ENCODE peak calls at places on chromosomes 4 and X, in seven cellular contexts. X, Z, N, K, A, H and C are unnamed samples.
A peak's percentile ranks its signal among the peaks of the same experiment; 100 is the strongest.

GRCh38 chr4:64890131-64890710 is 481.0 kb upstream of the TECRL start:
- DNase-seq in X (peak; percentile 30), Z (no peak), N (no peak), K (no peak), A (no peak), H (no peak), C (peak; percentile 27)

GRCh38 chr4:173530326-173531062 is 465 bp upstream of the HAND2 start:
- DNase-seq in X (no peak), Z (no peak), N (peak; percentile 68), K (no peak), A (no peak), H (no peak), C (no peak)

GRCh38 chr4:24965627-24966026 is 52.8 kb upstream of the CCDC149 start:
- DNase-seq in X (no peak), Z (no peak), N (no peak), K (no peak), A (no peak), H (no peak), C (no peak)

GRCh38 chr4:10117424-10118354 is 1.1 kb upstream of the WDR1 start:
- DNase-seq in X (peak; percentile 46), Z (no peak), N (peak; percentile 45), K (no peak), A (no peak), H (no peak), C (no peak)

GRCh38 chr4:177921715-177922114 is 479.5 kb upstream of the AGA start:
- DNase-seq in X (no peak), Z (no peak), N (no peak), K (no peak), A (no peak), H (no peak), C (no peak)

GRCh38 chr4:16034010-16034829 is 49.6 kb downstream of the PROM1 start:
- DNase-seq in X (no peak), Z (no peak), N (peak; percentile 81), K (no peak), A (no peak), H (no peak), C (no peak)

GRCh38 chrX:31527455-31528126 is 455.8 kb upstream of the FTHL17 start:
- DNase-seq in X (no peak), Z (no peak), N (no peak), K (no peak), A (no peak), H (no peak), C (no peak)

GRCh38 chr4:153919667-153920066 is 130.8 kb upstream of the SFRP2 start:
- DNase-seq in X (no peak), Z (no peak), N (peak; percentile 36), K (no peak), A (no peak), H (no peak), C (no peak)

GRCh38 chrX:13659057-13659456 is 6.1 kb downstream of the TCEANC start:
- DNase-seq in X (peak; percentile 20), Z (no peak), N (peak; percentile 80), K (no peak), A (no peak), H (no peak), C (no peak)

GRCh38 chr4:138669479-138670165 is 346.0 kb upstream of the NOCT start:
- DNase-seq in X (peak; percentile 87), Z (no peak), N (peak; percentile 75), K (no peak), A (no peak), H (peak; percentile 81), C (peak; percentile 80)

GRCh38 chr4:7901274-7901845 is 38.3 kb downstream of the AFAP1 start:
- DNase-seq in X (no peak), Z (no peak), N (no peak), K (no peak), A (no peak), H (no peak), C (no peak)

GRCh38 chr4:147756417-147756816 is 24.5 kb downstream of the ARHGAP10 start:
- DNase-seq in X (no peak), Z (no peak), N (no peak), K (no peak), A (no peak), H (no peak), C (no peak)

DNA sequence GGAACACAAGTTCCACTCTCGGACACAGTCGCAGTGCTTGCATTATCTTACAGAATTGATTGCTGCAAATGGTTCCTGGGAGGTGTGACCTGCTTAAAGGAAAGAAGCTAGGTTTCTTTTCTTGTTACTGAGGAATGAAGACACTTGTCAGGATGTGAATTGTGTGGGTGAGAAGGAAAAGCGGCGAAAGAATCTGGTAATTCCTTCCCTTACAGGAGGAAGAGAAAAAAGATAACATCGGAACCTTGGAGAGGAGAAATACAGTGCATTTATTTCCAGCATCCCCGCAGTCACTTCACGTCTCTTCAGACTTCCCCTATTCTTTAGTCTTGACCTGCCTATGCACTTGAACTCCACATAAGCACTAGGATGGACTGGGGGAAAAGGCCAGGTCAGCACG is 389 bp upstream of the CCSER1 start:
- DNase-seq in X (peak; percentile 3), Z (no peak), N (no peak), K (no peak), A (no peak), H (no peak), C (no peak)
- H3K4me3 ChIP-seq in X (peak overlapping the region; percentile 53), Z (peak overlapping the region; percentile 76), N (no peak overlapping the region), K (peak overlapping the region; percentile 66), A (peak overlapping the region; percentile 77), H (no peak overlapping the region), C (peak overlapping the region; percentile 61)

GRCh38 chr4:69799337-69799736 is 38.9 kb upstream of the SULT1B1 start:
- DNase-seq in X (no peak), Z (no peak), N (no peak), K (no peak), A (no peak), H (no peak), C (no peak)

DNA sequence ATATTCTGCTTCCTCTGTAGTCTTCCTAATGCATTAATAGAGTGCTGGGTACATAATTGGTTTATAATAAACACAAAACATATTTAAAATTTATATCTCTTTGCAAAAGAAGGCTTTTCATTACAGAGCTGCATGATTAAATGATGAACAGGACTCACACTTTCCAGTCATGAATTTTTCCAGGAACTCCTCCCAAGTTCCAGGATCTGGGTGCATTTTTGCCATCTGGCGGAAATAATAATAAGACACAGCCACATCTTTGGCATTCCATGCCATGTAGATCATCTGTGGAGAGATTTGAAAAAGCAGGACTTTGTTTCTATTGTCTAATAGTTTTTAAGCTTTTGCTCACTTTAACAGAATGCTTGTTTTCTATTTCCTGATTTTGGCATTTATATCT is 40.2 kb upstream of the SULT1B1 start:
- DNase-seq in X (peak; percentile 32), Z (no peak), N (no peak), K (no peak), A (no peak), H (no peak), C (no peak)
- TF ChIP-seq CTCF in X (no peak), Z (no peak), N (no peak), K (no peak), A (no peak), H (no peak), C (no peak)

DNA sequence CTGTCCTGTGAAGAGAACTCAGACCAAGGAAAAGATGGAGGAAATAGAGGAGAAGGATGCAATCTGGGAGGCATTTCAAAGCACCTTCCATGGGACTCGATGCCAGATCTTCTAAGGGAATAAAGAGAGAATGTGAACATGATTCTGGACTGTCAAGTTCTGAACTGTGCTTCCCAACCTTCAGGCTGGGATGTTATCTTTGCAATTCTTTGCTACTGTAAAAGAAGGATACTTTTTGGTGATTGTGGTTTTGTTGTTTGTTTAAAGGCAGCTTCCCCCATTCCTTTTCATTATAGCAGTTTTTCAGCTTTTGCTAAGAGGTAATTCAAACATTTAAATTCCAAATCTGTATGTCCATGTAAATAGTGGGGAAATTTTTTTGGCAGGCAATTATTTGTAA is 217.3 kb downstream of the NWD2 start:
- DNase-seq in X (no peak), Z (no peak), N (no peak), K (no peak), A (no peak), H (no peak), C (no peak)
- H3K4me3 ChIP-seq in X (no peak overlapping the region), Z (no peak overlapping the region), N (no peak overlapping the region), K (no peak overlapping the region), A (no peak overlapping the region), H (no peak overlapping the region), C (no peak overlapping the region)

GRCh38 chr4:6137027-6137746 is 63.2 kb downstream of the JAKMIP1 start:
- DNase-seq in X (no peak), Z (no peak), N (no peak), K (no peak), A (no peak), H (no peak), C (no peak)

GRCh38 chr4:6137747-6138135 is 62.6 kb downstream of the JAKMIP1 start:
- DNase-seq in X (no peak), Z (no peak), N (no peak), K (no peak), A (no peak), H (no peak), C (no peak)

GRCh38 chr4:6134612-6135220 is 65.6 kb downstream of the JAKMIP1 start:
- DNase-seq in X (no peak), Z (no peak), N (no peak), K (no peak), A (no peak), H (no peak), C (no peak)
- TF ChIP-seq CTCF in X (no peak), Z (no peak), N (no peak), K (peak; percentile 12), A (no peak), H (no peak), C (no peak)

GRCh38 chr4:14771504-14772175 is 230.6 kb upstream of the CPEB2 start:
- DNase-seq in X (no peak), Z (no peak), N (no peak), K (peak; percentile 59), A (no peak), H (no peak), C (no peak)
- H3K4me3 ChIP-seq in X (no peak overlapping the region), Z (no peak overlapping the region), N (no peak overlapping the region), K (no peak overlapping the region), A (no peak overlapping the region), H (no peak overlapping the region), C (no peak overlapping the region)

GRCh38 chr4:38572798-38573197 is 91.2 kb upstream of the KLF3 start:
- DNase-seq in X (no peak), Z (no peak), N (no peak), K (no peak), A (no peak), H (no peak), C (no peak)

GRCh38 chr4:38577482-38577881 is 86.5 kb upstream of the KLF3 start:
- DNase-seq in X (no peak), Z (no peak), N (no peak), K (no peak), A (no peak), H (no peak), C (no peak)

GRCh38 chr4:38576767-38577166 is 87.2 kb upstream of the KLF3 start:
- DNase-seq in X (no peak), Z (no peak), N (no peak), K (no peak), A (no peak), H (no peak), C (no peak)

GRCh38 chr4:38570647-38571326 is 93.2 kb upstream of the KLF3 start:
- DNase-seq in X (no peak), Z (no peak), N (no peak), K (no peak), A (no peak), H (no peak), C (no peak)

GRCh38 chr4:38574559-38575333 is 89.3 kb upstream of the KLF3 start:
- DNase-seq in X (no peak), Z (no peak), N (no peak), K (no peak), A (no peak), H (no peak), C (no peak)
- TF ChIP-seq CTCF in X (no peak), Z (no peak), N (no peak), K (no peak), A (no peak), H (no peak), C (no peak)

GRCh38 chr4:140252742-140253555 is 99.0 kb upstream of the MAML3 start:
- DNase-seq in X (peak; percentile 73), Z (peak; percentile 45), N (peak; percentile 52), K (no peak), A (peak; percentile 77), H (no peak), C (peak; percentile 35)
- H3K4me3 ChIP-seq in X (peak overlapping the region; percentile 48), Z (peak overlapping the region; percentile 73), N (peak overlapping the region; percentile 62), K (peak overlapping the region; percentile 45), A (peak overlapping the region; percentile 76), H (peak overlapping the region; percentile 55), C (peak overlapping the region; percentile 33)